ENCODE peak calls at places on chromosomes 4 and X, in ten cellular contexts. One of them, this sample, is unnamed.
A peak's percentile ranks its signal among the peaks of the same experiment; 100 is the strongest.

GRCh38 chr4:3374667-3375066 is 67.1 kb upstream of the HGFAC start:
- DNase-seq in AG08395: no peak
- DNase-seq in CD4-positive, CD25-positive, alpha-beta regulatory T cell: no peak
- DNase-seq in MM.1S: no peak
- DNase-seq in stimulated activated CD4-positive, alpha-beta T cell treated with anti-CD3 and anti-CD28 coated beads, Interleukin-12 subunit alpha, Interleukin-12 subunit beta, amount 100 ng/mL, for 48 hours: no peak
- DNase-seq in GDM1: no peak
- DNase-seq in HL-60: no peak
- DNase-seq in kidney epithelial cell: no peak
- DNase-seq in endothelial cell: no peak
- DNase-seq in right lobe of liver: no peak
- DNase-seq in this sample: no peak

GRCh38 chr4:166816901-166817300 is 417.4 kb downstream of the SPOCK3 start:
- DNase-seq in AG08395: no peak
- DNase-seq in CD4-positive, CD25-positive, alpha-beta regulatory T cell: no peak
- DNase-seq in MM.1S: no peak
- DNase-seq in stimulated activated CD4-positive, alpha-beta T cell treated with anti-CD3 and anti-CD28 coated beads, Interleukin-12 subunit alpha, Interleukin-12 subunit beta, amount 100 ng/mL, for 48 hours: no peak
- DNase-seq in GDM1: no peak
- DNase-seq in HL-60: no peak
- DNase-seq in kidney epithelial cell: peak; percentile 18
- DNase-seq in endothelial cell: no peak
- DNase-seq in right lobe of liver: no peak
- DNase-seq in this sample: no peak

GRCh38 chrX:104565791-104566687 is at the start of gene IL1RAPL2:
- DNase-seq in AG08395: no peak
- DNase-seq in CD4-positive, CD25-positive, alpha-beta regulatory T cell: no peak
- DNase-seq in MM.1S: peak; percentile 51
- DNase-seq in stimulated activated CD4-positive, alpha-beta T cell treated with anti-CD3 and anti-CD28 coated beads, Interleukin-12 subunit alpha, Interleukin-12 subunit beta, amount 100 ng/mL, for 48 hours: no peak
- DNase-seq in GDM1: no peak
- DNase-seq in HL-60: no peak
- DNase-seq in kidney epithelial cell: no peak
- DNase-seq in endothelial cell: peak; percentile 56
- DNase-seq in right lobe of liver: peak; percentile 68
- DNase-seq in this sample: no peak

GRCh38 chr4:10457255-10457801 is at the start of gene ZNF518B:
- DNase-seq in AG08395: peak; percentile 76
- DNase-seq in CD4-positive, CD25-positive, alpha-beta regulatory T cell: peak; percentile 82
- DNase-seq in MM.1S: peak; percentile 80
- DNase-seq in stimulated activated CD4-positive, alpha-beta T cell treated with anti-CD3 and anti-CD28 coated beads, Interleukin-12 subunit alpha, Interleukin-12 subunit beta, amount 100 ng/mL, for 48 hours: peak; percentile 44
- DNase-seq in GDM1: peak; percentile 39
- DNase-seq in HL-60: peak; percentile 29
- DNase-seq in kidney epithelial cell: no peak
- DNase-seq in endothelial cell: peak; percentile 81
- DNase-seq in right lobe of liver: peak; percentile 69
- DNase-seq in this sample: no peak

GRCh38 chr4:186201535-186202230 is 10.3 kb downstream of the CYP4V2 start:
- DNase-seq in AG08395: peak; percentile 51
- DNase-seq in CD4-positive, CD25-positive, alpha-beta regulatory T cell: peak; percentile 58
- DNase-seq in MM.1S: peak; percentile 89
- DNase-seq in stimulated activated CD4-positive, alpha-beta T cell treated with anti-CD3 and anti-CD28 coated beads, Interleukin-12 subunit alpha, Interleukin-12 subunit beta, amount 100 ng/mL, for 48 hours: peak; percentile 42
- DNase-seq in GDM1: peak; percentile 23
- DNase-seq in HL-60: peak; percentile 66
- DNase-seq in kidney epithelial cell: no peak
- DNase-seq in endothelial cell: peak; percentile 46
- DNase-seq in right lobe of liver: peak; percentile 62
- DNase-seq in this sample: no peak

GRCh38 chr4:151458148-151458547 is 49.2 kb downstream of the FHIP1A start:
- DNase-seq in AG08395: no peak
- DNase-seq in CD4-positive, CD25-positive, alpha-beta regulatory T cell: no peak
- DNase-seq in MM.1S: no peak
- DNase-seq in stimulated activated CD4-positive, alpha-beta T cell treated with anti-CD3 and anti-CD28 coated beads, Interleukin-12 subunit alpha, Interleukin-12 subunit beta, amount 100 ng/mL, for 48 hours: no peak
- DNase-seq in GDM1: no peak
- DNase-seq in HL-60: no peak
- DNase-seq in kidney epithelial cell: no peak
- DNase-seq in endothelial cell: no peak
- DNase-seq in right lobe of liver: no peak
- DNase-seq in this sample: no peak

GRCh38 chr4:6541789-6542188 is 33.2 kb upstream of the MAN2B2 start:
- DNase-seq in AG08395: no peak
- DNase-seq in CD4-positive, CD25-positive, alpha-beta regulatory T cell: no peak
- DNase-seq in MM.1S: no peak
- DNase-seq in stimulated activated CD4-positive, alpha-beta T cell treated with anti-CD3 and anti-CD28 coated beads, Interleukin-12 subunit alpha, Interleukin-12 subunit beta, amount 100 ng/mL, for 48 hours: no peak
- DNase-seq in GDM1: no peak
- DNase-seq in HL-60: no peak
- DNase-seq in kidney epithelial cell: no peak
- DNase-seq in endothelial cell: no peak
- DNase-seq in right lobe of liver: no peak
- DNase-seq in this sample: no peak

GRCh38 chr4:152896819-152897218 is 39.3 kb upstream of the FHDC1 start:
- DNase-seq in AG08395: no peak
- DNase-seq in CD4-positive, CD25-positive, alpha-beta regulatory T cell: no peak
- DNase-seq in MM.1S: no peak
- DNase-seq in stimulated activated CD4-positive, alpha-beta T cell treated with anti-CD3 and anti-CD28 coated beads, Interleukin-12 subunit alpha, Interleukin-12 subunit beta, amount 100 ng/mL, for 48 hours: no peak
- DNase-seq in GDM1: no peak
- DNase-seq in HL-60: peak; percentile 19
- DNase-seq in kidney epithelial cell: no peak
- DNase-seq in endothelial cell: no peak
- DNase-seq in right lobe of liver: no peak
- DNase-seq in this sample: no peak

GRCh38 chrX:136246201-136246600 is 5.0 kb downstream of the MAP7D3 start:
- DNase-seq in AG08395: no peak
- DNase-seq in CD4-positive, CD25-positive, alpha-beta regulatory T cell: no peak
- DNase-seq in MM.1S: no peak
- DNase-seq in stimulated activated CD4-positive, alpha-beta T cell treated with anti-CD3 and anti-CD28 coated beads, Interleukin-12 subunit alpha, Interleukin-12 subunit beta, amount 100 ng/mL, for 48 hours: no peak
- DNase-seq in GDM1: no peak
- DNase-seq in HL-60: no peak
- DNase-seq in kidney epithelial cell: no peak
- DNase-seq in endothelial cell: no peak
- DNase-seq in right lobe of liver: no peak
- DNase-seq in this sample: no peak

GRCh38 chr4:127856485-127857447 is 23.9 kb upstream of the PLK4 start:
- DNase-seq in AG08395: peak; percentile 82
- DNase-seq in CD4-positive, CD25-positive, alpha-beta regulatory T cell: no peak
- DNase-seq in MM.1S: no peak
- DNase-seq in stimulated activated CD4-positive, alpha-beta T cell treated with anti-CD3 and anti-CD28 coated beads, Interleukin-12 subunit alpha, Interleukin-12 subunit beta, amount 100 ng/mL, for 48 hours: no peak
- DNase-seq in GDM1: no peak
- DNase-seq in HL-60: no peak
- DNase-seq in kidney epithelial cell: peak; percentile 38
- DNase-seq in endothelial cell: no peak
- DNase-seq in right lobe of liver: no peak
- DNase-seq in this sample: no peak

GRCh38 chr4:15912961-15913630 is 25.4 kb downstream of the FGFBP1 start:
- DNase-seq in AG08395: no peak
- DNase-seq in CD4-positive, CD25-positive, alpha-beta regulatory T cell: no peak
- DNase-seq in MM.1S: no peak
- DNase-seq in stimulated activated CD4-positive, alpha-beta T cell treated with anti-CD3 and anti-CD28 coated beads, Interleukin-12 subunit alpha, Interleukin-12 subunit beta, amount 100 ng/mL, for 48 hours: no peak
- DNase-seq in GDM1: no peak
- DNase-seq in HL-60: no peak
- DNase-seq in kidney epithelial cell: peak; percentile 73
- DNase-seq in endothelial cell: no peak
- DNase-seq in right lobe of liver: no peak
- DNase-seq in this sample: no peak

GRCh38 chr4:16867827-16868226 is 30.6 kb downstream of the LDB2 start:
- DNase-seq in AG08395: no peak
- DNase-seq in CD4-positive, CD25-positive, alpha-beta regulatory T cell: no peak
- DNase-seq in MM.1S: no peak
- DNase-seq in stimulated activated CD4-positive, alpha-beta T cell treated with anti-CD3 and anti-CD28 coated beads, Interleukin-12 subunit alpha, Interleukin-12 subunit beta, amount 100 ng/mL, for 48 hours: no peak
- DNase-seq in GDM1: no peak
- DNase-seq in HL-60: no peak
- DNase-seq in kidney epithelial cell: no peak
- DNase-seq in endothelial cell: no peak
- DNase-seq in right lobe of liver: no peak
- DNase-seq in this sample: no peak

GRCh38 chr4:127370495-127371069 is 262.2 kb upstream of the INTU start:
- DNase-seq in AG08395: no peak
- DNase-seq in CD4-positive, CD25-positive, alpha-beta regulatory T cell: no peak
- DNase-seq in MM.1S: no peak
- DNase-seq in stimulated activated CD4-positive, alpha-beta T cell treated with anti-CD3 and anti-CD28 coated beads, Interleukin-12 subunit alpha, Interleukin-12 subunit beta, amount 100 ng/mL, for 48 hours: no peak
- DNase-seq in GDM1: no peak
- DNase-seq in HL-60: peak; percentile 22
- DNase-seq in kidney epithelial cell: no peak
- DNase-seq in endothelial cell: no peak
- DNase-seq in right lobe of liver: peak; percentile 13
- DNase-seq in this sample: no peak

GRCh38 chr4:169968999-169969398 is 57.2 kb downstream of the MFAP3L start:
- DNase-seq in AG08395: peak; percentile 87
- DNase-seq in CD4-positive, CD25-positive, alpha-beta regulatory T cell: no peak
- DNase-seq in MM.1S: no peak
- DNase-seq in stimulated activated CD4-positive, alpha-beta T cell treated with anti-CD3 and anti-CD28 coated beads, Interleukin-12 subunit alpha, Interleukin-12 subunit beta, amount 100 ng/mL, for 48 hours: no peak
- DNase-seq in GDM1: no peak
- DNase-seq in HL-60: no peak
- DNase-seq in kidney epithelial cell: no peak
- DNase-seq in endothelial cell: no peak
- DNase-seq in right lobe of liver: no peak
- DNase-seq in this sample: no peak

GRCh38 chrX:18042776-18043175 is 177.9 kb downstream of the BEND2 start:
- DNase-seq in AG08395: no peak
- DNase-seq in CD4-positive, CD25-positive, alpha-beta regulatory T cell: no peak
- DNase-seq in MM.1S: no peak
- DNase-seq in stimulated activated CD4-positive, alpha-beta T cell treated with anti-CD3 and anti-CD28 coated beads, Interleukin-12 subunit alpha, Interleukin-12 subunit beta, amount 100 ng/mL, for 48 hours: no peak
- DNase-seq in GDM1: no peak
- DNase-seq in HL-60: no peak
- DNase-seq in kidney epithelial cell: no peak
- DNase-seq in endothelial cell: no peak
- DNase-seq in right lobe of liver: no peak
- DNase-seq in this sample: no peak

GRCh38 chr4:6362243-6362885 is 92.7 kb downstream of the WFS1 start:
- DNase-seq in AG08395: no peak
- DNase-seq in CD4-positive, CD25-positive, alpha-beta regulatory T cell: no peak
- DNase-seq in MM.1S: no peak
- DNase-seq in stimulated activated CD4-positive, alpha-beta T cell treated with anti-CD3 and anti-CD28 coated beads, Interleukin-12 subunit alpha, Interleukin-12 subunit beta, amount 100 ng/mL, for 48 hours: no peak
- DNase-seq in GDM1: no peak
- DNase-seq in HL-60: no peak
- DNase-seq in kidney epithelial cell: no peak
- DNase-seq in endothelial cell: no peak
- DNase-seq in right lobe of liver: no peak
- DNase-seq in this sample: no peak

GRCh38 chr4:187608001-187608421 is 387.6 kb upstream of the ZFP42 start:
- DNase-seq in AG08395: no peak
- DNase-seq in CD4-positive, CD25-positive, alpha-beta regulatory T cell: no peak
- DNase-seq in MM.1S: no peak
- DNase-seq in stimulated activated CD4-positive, alpha-beta T cell treated with anti-CD3 and anti-CD28 coated beads, Interleukin-12 subunit alpha, Interleukin-12 subunit beta, amount 100 ng/mL, for 48 hours: no peak
- DNase-seq in GDM1: no peak
- DNase-seq in HL-60: no peak
- DNase-seq in kidney epithelial cell: no peak
- DNase-seq in endothelial cell: no peak
- DNase-seq in right lobe of liver: no peak
- DNase-seq in this sample: no peak

GRCh38 chrX:20067709-20068315 is 48.9 kb downstream of the MAP7D2 start:
- DNase-seq in AG08395: peak; percentile 92
- DNase-seq in CD4-positive, CD25-positive, alpha-beta regulatory T cell: no peak
- DNase-seq in MM.1S: no peak
- DNase-seq in stimulated activated CD4-positive, alpha-beta T cell treated with anti-CD3 and anti-CD28 coated beads, Interleukin-12 subunit alpha, Interleukin-12 subunit beta, amount 100 ng/mL, for 48 hours: no peak
- DNase-seq in GDM1: no peak
- DNase-seq in HL-60: peak; percentile 53
- DNase-seq in kidney epithelial cell: peak; percentile 76
- DNase-seq in endothelial cell: no peak
- DNase-seq in right lobe of liver: peak; percentile 35
- DNase-seq in this sample: peak; percentile 4

GRCh38 chr4:145420595-145421214 is 60.9 kb upstream of the SMAD1 start:
- DNase-seq in AG08395: no peak
- DNase-seq in CD4-positive, CD25-positive, alpha-beta regulatory T cell: no peak
- DNase-seq in MM.1S: no peak
- DNase-seq in stimulated activated CD4-positive, alpha-beta T cell treated with anti-CD3 and anti-CD28 coated beads, Interleukin-12 subunit alpha, Interleukin-12 subunit beta, amount 100 ng/mL, for 48 hours: no peak
- DNase-seq in GDM1: no peak
- DNase-seq in HL-60: no peak
- DNase-seq in kidney epithelial cell: no peak
- DNase-seq in endothelial cell: no peak
- DNase-seq in right lobe of liver: peak; percentile 62
- DNase-seq in this sample: no peak

GRCh38 chr4:175531405-175532091 is 280.5 kb downstream of the GPM6A start:
- DNase-seq in AG08395: peak; percentile 17
- DNase-seq in CD4-positive, CD25-positive, alpha-beta regulatory T cell: no peak
- DNase-seq in MM.1S: no peak
- DNase-seq in stimulated activated CD4-positive, alpha-beta T cell treated with anti-CD3 and anti-CD28 coated beads, Interleukin-12 subunit alpha, Interleukin-12 subunit beta, amount 100 ng/mL, for 48 hours: no peak
- DNase-seq in GDM1: no peak
- DNase-seq in HL-60: no peak
- DNase-seq in kidney epithelial cell: peak; percentile 32
- DNase-seq in endothelial cell: no peak
- DNase-seq in right lobe of liver: no peak
- DNase-seq in this sample: peak; percentile 38

GRCh38 chr4:165707126-165707525 is 165.9 kb upstream of the TLL1 start:
- DNase-seq in AG08395: no peak
- DNase-seq in CD4-positive, CD25-positive, alpha-beta regulatory T cell: no peak
- DNase-seq in MM.1S: no peak
- DNase-seq in stimulated activated CD4-positive, alpha-beta T cell treated with anti-CD3 and anti-CD28 coated beads, Interleukin-12 subunit alpha, Interleukin-12 subunit beta, amount 100 ng/mL, for 48 hours: no peak
- DNase-seq in GDM1: no peak
- DNase-seq in HL-60: no peak
- DNase-seq in kidney epithelial cell: no peak
- DNase-seq in endothelial cell: no peak
- DNase-seq in right lobe of liver: no peak
- DNase-seq in this sample: no peak

GRCh38 chr4:170776983-170777382 is 687.2 kb upstream of the AADAT start:
- DNase-seq in AG08395: no peak
- DNase-seq in CD4-positive, CD25-positive, alpha-beta regulatory T cell: no peak
- DNase-seq in MM.1S: no peak
- DNase-seq in stimulated activated CD4-positive, alpha-beta T cell treated with anti-CD3 and anti-CD28 coated beads, Interleukin-12 subunit alpha, Interleukin-12 subunit beta, amount 100 ng/mL, for 48 hours: no peak
- DNase-seq in GDM1: no peak
- DNase-seq in HL-60: no peak
- DNase-seq in kidney epithelial cell: no peak
- DNase-seq in endothelial cell: no peak
- DNase-seq in right lobe of liver: no peak
- DNase-seq in this sample: no peak

GRCh38 chr4:61200991-61201526 is 933 bp downstream of the ADGRL3 start:
- DNase-seq in AG08395: peak; percentile 11
- DNase-seq in CD4-positive, CD25-positive, alpha-beta regulatory T cell: no peak
- DNase-seq in MM.1S: no peak
- DNase-seq in stimulated activated CD4-positive, alpha-beta T cell treated with anti-CD3 and anti-CD28 coated beads, Interleukin-12 subunit alpha, Interleukin-12 subunit beta, amount 100 ng/mL, for 48 hours: no peak
- DNase-seq in GDM1: no peak
- DNase-seq in HL-60: peak; percentile 33
- DNase-seq in kidney epithelial cell: no peak
- DNase-seq in endothelial cell: peak; percentile 39
- DNase-seq in right lobe of liver: peak; percentile 16
- DNase-seq in this sample: no peak

GRCh38 chr4:8866828-8867623 is 4.6 kb downstream of the HMX1 start:
- DNase-seq in AG08395: no peak
- DNase-seq in CD4-positive, CD25-positive, alpha-beta regulatory T cell: no peak
- DNase-seq in MM.1S: no peak
- DNase-seq in stimulated activated CD4-positive, alpha-beta T cell treated with anti-CD3 and anti-CD28 coated beads, Interleukin-12 subunit alpha, Interleukin-12 subunit beta, amount 100 ng/mL, for 48 hours: no peak
- DNase-seq in GDM1: no peak
- DNase-seq in HL-60: no peak
- DNase-seq in kidney epithelial cell: no peak
- DNase-seq in endothelial cell: no peak
- DNase-seq in right lobe of liver: no peak
- DNase-seq in this sample: no peak

GRCh38 chrX:72314881-72315280 is 9.2 kb upstream of the CITED1 start:
- DNase-seq in AG08395: no peak
- DNase-seq in CD4-positive, CD25-positive, alpha-beta regulatory T cell: no peak
- DNase-seq in MM.1S: peak; percentile 17
- DNase-seq in stimulated activated CD4-positive, alpha-beta T cell treated with anti-CD3 and anti-CD28 coated beads, Interleukin-12 subunit alpha, Interleukin-12 subunit beta, amount 100 ng/mL, for 48 hours: no peak
- DNase-seq in GDM1: no peak
- DNase-seq in HL-60: no peak
- DNase-seq in kidney epithelial cell: no peak
- DNase-seq in endothelial cell: no peak
- DNase-seq in right lobe of liver: no peak
- DNase-seq in this sample: no peak

GRCh38 chrX:24412637-24413363 is 52.3 kb upstream of the PDK3 start:
- DNase-seq in AG08395: no peak
- DNase-seq in CD4-positive, CD25-positive, alpha-beta regulatory T cell: no peak
- DNase-seq in MM.1S: peak; percentile 55
- DNase-seq in stimulated activated CD4-positive, alpha-beta T cell treated with anti-CD3 and anti-CD28 coated beads, Interleukin-12 subunit alpha, Interleukin-12 subunit beta, amount 100 ng/mL, for 48 hours: no peak
- DNase-seq in GDM1: no peak
- DNase-seq in HL-60: no peak
- DNase-seq in kidney epithelial cell: peak; percentile 18
- DNase-seq in endothelial cell: no peak
- DNase-seq in right lobe of liver: no peak
- DNase-seq in this sample: no peak

GRCh38 chr4:2484993-2485392 is 16.1 kb downstream of the RNF4 start:
- DNase-seq in AG08395: peak; percentile 67
- DNase-seq in CD4-positive, CD25-positive, alpha-beta regulatory T cell: peak; percentile 65
- DNase-seq in MM.1S: peak; percentile 83
- DNase-seq in stimulated activated CD4-positive, alpha-beta T cell treated with anti-CD3 and anti-CD28 coated beads, Interleukin-12 subunit alpha, Interleukin-12 subunit beta, amount 100 ng/mL, for 48 hours: peak; percentile 30
- DNase-seq in GDM1: peak; percentile 74
- DNase-seq in HL-60: peak; percentile 97
- DNase-seq in kidney epithelial cell: no peak
- DNase-seq in endothelial cell: peak; percentile 29
- DNase-seq in right lobe of liver: peak; percentile 70
- DNase-seq in this sample: no peak

GRCh38 chr4:181189751-181190150 is 1053.5 kb upstream of the TENM3 start:
- DNase-seq in AG08395: no peak
- DNase-seq in CD4-positive, CD25-positive, alpha-beta regulatory T cell: no peak
- DNase-seq in MM.1S: no peak
- DNase-seq in stimulated activated CD4-positive, alpha-beta T cell treated with anti-CD3 and anti-CD28 coated beads, Interleukin-12 subunit alpha, Interleukin-12 subunit beta, amount 100 ng/mL, for 48 hours: no peak
- DNase-seq in GDM1: no peak
- DNase-seq in HL-60: no peak
- DNase-seq in kidney epithelial cell: no peak
- DNase-seq in endothelial cell: no peak
- DNase-seq in right lobe of liver: no peak
- DNase-seq in this sample: no peak

This sample was measured in brain pericyte.